ENCODE peak calls at places on chromosomes 6 and 20, in six cellular contexts. L is kidney, T is pancreas, A is brain microvascular endothelial cell, Z is astrocyte, R is spleen. O is an unnamed sample.

GRCh38 chr20:3203315-3204123 is 963 bp downstream of the DDRGK1 start:
- DNase-seq in R (peak; percentile 83), L (no peak), Z (no peak), T (peak; percentile 73), A (no peak), O (peak; percentile 15)

GRCh38 chr6:34447915-34448314 is 18.0 kb upstream of the PACSIN1 start:
- DNase-seq in R (no peak), Z (no peak), L (no peak), A (no peak), T (no peak), O (no peak)

GRCh38 chr20:57473246-57474042 is 51.5 kb downstream of the CTCFL start:
- DNase-seq in L (peak; percentile 70), A (no peak), R (peak; percentile 91), Z (no peak), T (no peak), O (no peak)

GRCh38 chr6:39280247-39280731 is 33.9 kb downstream of the KCNK17 start:
- DNase-seq in L (peak; percentile 90), T (no peak), A (peak; percentile 11), R (no peak), Z (no peak), O (no peak)

GRCh38 chr20:53829086-53829703 is 235.6 kb upstream of the ZNF217 start:
- DNase-seq in Z (peak; percentile 96), A (peak; percentile 92), T (no peak), L (no peak), R (no peak), O (no peak)

GRCh38 chr20:62064788-62065668 is 653 bp downstream of the TAF4 start:
- DNase-seq in T (peak; percentile 78), R (peak; percentile 88), A (no peak), L (peak; percentile 67), Z (no peak), O (no peak)

GRCh38 chr6:112015725-112016124 is 38.2 kb upstream of the CCN6 start:
- DNase-seq in R (no peak), L (no peak), A (no peak), T (no peak), Z (no peak), O (no peak)

GRCh38 chr20:15576401-15576800 is 996.8 kb downstream of the KIF16B start:
- DNase-seq in A (no peak), Z (no peak), L (no peak), R (no peak), T (no peak), O (no peak)

GRCh38 chr20:43794326-43794725 is 67.5 kb upstream of the GTSF1L start:
- DNase-seq in L (no peak), T (no peak), A (no peak), R (no peak), Z (no peak), O (no peak)

GRCh38 chr20:32580970-32581838 is 3.9 kb downstream of the NOL4L start:
- DNase-seq in L (peak; percentile 66), A (no peak), Z (no peak), R (peak; percentile 80), T (no peak), O (no peak)
- H3K27ac ChIP-seq in L (no peak overlapping the region), A (no peak overlapping the region), Z (no peak overlapping the region), R (peak overlapping the region; percentile 20), T (no peak overlapping the region), O (peak overlapping the region; percentile 70)

GRCh38 chr6:129765008-129765407 is 55.0 kb upstream of the ARHGAP18 start:
- DNase-seq in Z (no peak), L (no peak), T (no peak), A (no peak), R (no peak), O (no peak)

GRCh38 chr6:129767776-129768490 is 58.0 kb upstream of the ARHGAP18 start:
- DNase-seq in L (no peak), T (no peak), Z (no peak), A (no peak), R (no peak), O (no peak)

GRCh38 chr6:129766959-129767728 is 57.2 kb upstream of the ARHGAP18 start:
- DNase-seq in L (peak; percentile 76), A (peak; percentile 69), T (peak; percentile 61), R (peak; percentile 77), Z (peak; percentile 76), O (peak; percentile 49)
- H3K4me3 ChIP-seq in L (peak overlapping the region; percentile 50), A (peak overlapping the region; percentile 56), T (no peak overlapping the region), R (peak overlapping the region; percentile 22), Z (peak overlapping the region; percentile 62), O (peak overlapping the region; percentile 73)

DNA sequence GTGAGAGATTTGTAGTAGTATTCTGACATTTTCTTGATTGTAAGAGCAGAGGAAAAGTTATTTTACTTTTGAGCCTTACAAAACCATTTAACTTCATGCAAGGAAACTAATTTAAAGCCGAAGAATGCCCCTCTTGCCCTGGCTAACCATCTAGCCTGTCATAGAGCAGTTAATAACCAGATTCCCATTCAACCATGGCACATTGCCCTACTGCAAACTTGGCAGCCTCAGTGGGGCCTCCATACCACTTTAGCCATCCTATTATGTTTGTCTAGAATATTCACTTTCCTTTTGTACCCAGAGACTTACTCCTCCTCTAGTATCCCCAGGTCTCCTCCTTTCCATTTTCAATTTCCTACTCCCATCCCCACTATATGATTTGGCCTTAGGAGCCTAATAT is 230.9 kb downstream of the TBC1D7 start:
- DNase-seq in L (no peak), T (no peak), Z (no peak), R (no peak), A (no peak), O (no peak)
- H3K27ac ChIP-seq in L (no peak overlapping the region), T (no peak overlapping the region), Z (no peak overlapping the region), R (no peak overlapping the region), A (no peak overlapping the region), O (no peak overlapping the region)

DNA sequence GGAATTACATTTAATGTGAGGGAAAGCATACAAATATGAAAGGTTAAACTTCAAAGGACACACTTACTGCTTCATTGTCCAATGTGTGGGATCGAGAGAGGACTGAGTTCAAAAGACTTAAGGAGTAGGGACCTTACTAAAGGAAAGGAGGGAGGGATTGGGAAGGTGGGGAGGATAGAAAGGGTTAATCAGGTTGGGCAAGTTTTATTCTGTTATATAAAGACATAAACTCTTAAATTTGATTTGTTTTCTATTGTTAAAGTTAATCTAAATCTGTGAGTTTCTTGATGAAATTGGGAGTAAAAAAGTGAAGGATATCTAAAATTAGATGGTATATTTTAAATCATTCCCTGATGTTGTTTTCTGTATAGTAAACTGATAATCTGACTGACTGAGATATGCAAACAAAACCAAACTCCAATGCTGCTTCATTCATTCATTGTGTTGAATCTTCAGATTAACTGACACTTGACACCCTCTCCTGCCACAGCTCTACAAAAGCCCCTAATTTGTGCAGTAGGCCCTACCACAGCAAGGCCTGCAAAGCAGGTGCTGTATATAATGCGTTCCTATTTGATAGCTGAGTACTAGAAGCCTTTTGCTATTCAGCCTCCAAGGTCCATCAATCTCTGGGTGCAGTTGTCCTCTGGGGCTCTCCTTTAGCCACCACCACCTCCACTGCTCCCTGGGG is 1.3 kb upstream of the UBE2J1 start:
- DNase-seq in R (no peak), L (no peak), Z (no peak), A (no peak), T (no peak), O (no peak)
- H3K4me3 ChIP-seq in R (no peak overlapping the region), L (peak overlapping the region; percentile 96), Z (no peak overlapping the region), A (no peak overlapping the region), T (no peak overlapping the region), O (no peak overlapping the region)

GRCh38 chr20:651713-652610 is 1.0 kb downstream of the SRXN1 start:
- DNase-seq in A (no peak), Z (no peak), T (no peak), R (no peak), L (peak; percentile 54), O (no peak)

GRCh38 chr20:652611-653109 is 340 bp downstream of the SRXN1 start:
- DNase-seq in A (peak; percentile 25), L (no peak), Z (peak; percentile 23), T (no peak), R (peak; percentile 89), O (no peak)

GRCh38 chr20:653590-654426 is 808 bp upstream of the SRXN1 start:
- DNase-seq in R (no peak), A (no peak), Z (no peak), L (no peak), T (no peak), O (no peak)

GRCh38 chr20:654427-654770 is 1.4 kb upstream of the SRXN1 start:
- DNase-seq in R (no peak), Z (no peak), A (no peak), T (no peak), L (no peak), O (no peak)

DNA sequence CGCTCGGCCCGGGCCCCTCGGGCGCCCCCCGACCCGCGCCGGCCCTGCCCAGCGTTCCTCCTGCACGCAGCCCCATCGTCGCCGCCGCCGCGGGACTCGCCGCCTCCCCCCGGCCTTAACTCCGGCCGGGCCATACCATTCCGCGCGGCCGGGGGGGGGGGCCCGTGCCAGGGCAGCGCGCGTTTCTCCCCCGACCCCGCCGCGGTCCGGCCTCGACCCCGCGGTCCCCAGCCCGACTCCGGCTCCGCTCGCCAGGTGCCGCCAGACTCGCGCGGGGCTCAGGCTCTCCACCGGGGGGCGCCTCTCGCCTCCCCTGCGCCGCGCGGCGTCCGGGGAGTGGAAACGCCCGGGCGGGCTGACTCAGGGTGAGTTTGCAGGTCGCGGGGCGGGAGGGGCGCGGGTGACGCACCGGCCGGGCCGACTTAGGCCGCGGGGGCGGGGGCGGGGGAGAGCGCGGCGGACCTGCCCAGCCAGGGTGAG is at the start of gene SRXN1:
- DNase-seq in L (peak; percentile 95), T (peak; percentile 96), R (peak; percentile 97), A (peak; percentile 80), Z (peak; percentile 86), O (peak; percentile 70)
- H3K27ac ChIP-seq in L (peak within 1 kb of the TSS; percentile 73), T (peak within 1 kb of the TSS; percentile 55), R (no peak within 1 kb of the TSS), A (peak within 1 kb of the TSS; percentile 97), Z (peak within 1 kb of the TSS; percentile 87), O (peak within 1 kb of the TSS; percentile 76)

GRCh38 chr20:41247523-41248370 is 69.8 kb downstream of the ZHX3 start:
- DNase-seq in R (no peak), A (no peak), T (no peak), Z (no peak), L (no peak), O (no peak)
- H3K4me3 ChIP-seq in R (no peak overlapping the region), A (no peak overlapping the region), T (no peak overlapping the region), Z (no peak overlapping the region), L (no peak overlapping the region), O (no peak overlapping the region)

GRCh38 chr6:123515715-123516114 is 121.0 kb downstream of the TRDN start:
- DNase-seq in A (no peak), R (no peak), Z (no peak), L (no peak), T (no peak), O (no peak)
- H3K27ac ChIP-seq in A (no peak overlapping the region), R (no peak overlapping the region), Z (no peak overlapping the region), L (no peak overlapping the region), T (no peak overlapping the region), O (no peak overlapping the region)

GRCh38 chr20:4998160-4998651 is 3.1 kb downstream of the SLC23A2 start:
- DNase-seq in T (no peak), L (peak; percentile 8), R (peak; percentile 16), A (no peak), Z (no peak), O (no peak)

GRCh38 chr20:5001174-5002076 is at the start of gene SLC23A2:
- DNase-seq in L (peak; percentile 76), R (peak; percentile 93), Z (peak; percentile 22), A (no peak), T (peak; percentile 78), O (peak; percentile 67)

GRCh38 chr20:5000263-5001173 is 792 bp downstream of the SLC23A2 start:
- DNase-seq in T (peak; percentile 71), Z (no peak), L (peak; percentile 85), R (peak; percentile 89), A (no peak), O (no peak)

GRCh38 chr20:5002077-5002413 is 735 bp upstream of the SLC23A2 start:
- DNase-seq in R (peak; percentile 75), L (peak; percentile 58), A (no peak), Z (no peak), T (no peak), O (peak; percentile 0)

GRCh38 chr20:4999788-5000187 is 1.5 kb downstream of the SLC23A2 start:
- DNase-seq in Z (no peak), L (no peak), A (no peak), R (no peak), T (no peak), O (no peak)
- H3K4me3 ChIP-seq in Z (peak overlapping the region; percentile 66), L (peak overlapping the region; percentile 73), A (peak overlapping the region; percentile 68), R (peak overlapping the region; percentile 74), T (no peak overlapping the region), O (peak overlapping the region; percentile 89)

O was measured in CD8-positive, alpha-beta memory T cell.